ENCODE peak calls at places on chromosomes 6 and 20, in ten cellular contexts. O is fibroblast of the aortic adventitia; Q is HFF-Myc; D is left ventricle myocardium inferior; U is WTC11; S is HCT116; A is endothelial cell; K is AG04449; N is CD4-positive, alpha-beta T cell; C is right lobe of liver. R is an unnamed sample.

GRCh38 chr6:170208651-170209353 is 82.1 kb downstream of the DLL1 start:
- DNase-seq in O (no peak), Q (no peak), S (no peak), C (no peak), N (no peak), K (no peak), U (no peak), D (no peak), A (peak; percentile 1), R (no peak)

GRCh38 chr6:151108548-151108947 is 131.2 kb upstream of the AKAP12 start:
- DNase-seq in D (no peak), S (no peak), O (no peak), A (no peak), Q (no peak), U (no peak), C (no peak), K (no peak), N (no peak), R (no peak)

GRCh38 chr20:1830240-1830639 is 65.0 kb upstream of the SIRPA start:
- DNase-seq in A (no peak), U (no peak), D (peak; percentile 82), O (peak; percentile 95), K (peak; percentile 91), N (no peak), C (no peak), S (peak; percentile 56), Q (peak; percentile 71), R (peak; percentile 76)

GRCh38 chr6:113809818-113810217 is 47.3 kb upstream of the MARCKS start:
- DNase-seq in D (no peak), K (no peak), A (no peak), U (no peak), O (no peak), S (no peak), C (no peak), N (no peak), Q (no peak), R (no peak)

GRCh38 chr6:33160728-33161323 is 31.4 kb downstream of the COL11A2 start:
- DNase-seq in C (no peak), K (peak; percentile 19), Q (peak; percentile 33), A (no peak), U (peak; percentile 40), O (peak; percentile 97), S (peak; percentile 52), N (no peak), D (no peak), R (peak; percentile 71)

GRCh38 chr6:155955038-155955437 is 499.4 kb upstream of the NOX3 start:
- DNase-seq in S (no peak), Q (no peak), K (no peak), D (no peak), A (no peak), C (no peak), N (no peak), O (no peak), U (peak; percentile 56), R (no peak)

GRCh38 chr6:149109397-149110070 is 208.0 kb upstream of the TAB2 start:
- DNase-seq in N (no peak), Q (no peak), A (no peak), O (no peak), D (no peak), C (no peak), S (no peak), K (no peak), U (no peak), R (no peak)

GRCh38 chr20:20837574-20838021 is 125.2 kb upstream of the RALGAPA2 start:
- DNase-seq in K (no peak), C (peak; percentile 61), S (peak; percentile 38), Q (peak; percentile 6), D (peak; percentile 36), O (peak; percentile 58), U (peak; percentile 68), A (peak; percentile 72), N (peak; percentile 2), R (peak; percentile 16)

GRCh38 chr20:38134427-38135281 is 30.4 kb downstream of the TGM2 start:
- DNase-seq in U (peak; percentile 6), A (peak; percentile 33), D (no peak), S (no peak), N (no peak), C (peak; percentile 44), K (no peak), Q (no peak), O (peak; percentile 72), R (no peak)

GRCh38 chr20:47466704-47467459 is 34.8 kb upstream of the NCOA3 start:
- DNase-seq in D (no peak), C (no peak), O (no peak), Q (no peak), U (no peak), A (no peak), N (no peak), S (no peak), K (no peak), R (no peak)

GRCh38 chr20:47461120-47461685 is 40.5 kb upstream of the NCOA3 start:
- DNase-seq in O (no peak), Q (no peak), N (no peak), A (no peak), D (no peak), S (no peak), K (no peak), C (no peak), U (no peak), R (no peak)

GRCh38 chr20:47466193-47466592 is 35.5 kb upstream of the NCOA3 start:
- DNase-seq in O (peak; percentile 60), N (no peak), U (no peak), K (no peak), D (no peak), A (no peak), C (no peak), Q (no peak), S (no peak), R (peak; percentile 16)

GRCh38 chr20:47465335-47466090 is 36.2 kb upstream of the NCOA3 start:
- DNase-seq in U (no peak), O (no peak), N (no peak), K (no peak), Q (no peak), C (no peak), D (no peak), S (no peak), A (no peak), R (no peak)

DNA sequence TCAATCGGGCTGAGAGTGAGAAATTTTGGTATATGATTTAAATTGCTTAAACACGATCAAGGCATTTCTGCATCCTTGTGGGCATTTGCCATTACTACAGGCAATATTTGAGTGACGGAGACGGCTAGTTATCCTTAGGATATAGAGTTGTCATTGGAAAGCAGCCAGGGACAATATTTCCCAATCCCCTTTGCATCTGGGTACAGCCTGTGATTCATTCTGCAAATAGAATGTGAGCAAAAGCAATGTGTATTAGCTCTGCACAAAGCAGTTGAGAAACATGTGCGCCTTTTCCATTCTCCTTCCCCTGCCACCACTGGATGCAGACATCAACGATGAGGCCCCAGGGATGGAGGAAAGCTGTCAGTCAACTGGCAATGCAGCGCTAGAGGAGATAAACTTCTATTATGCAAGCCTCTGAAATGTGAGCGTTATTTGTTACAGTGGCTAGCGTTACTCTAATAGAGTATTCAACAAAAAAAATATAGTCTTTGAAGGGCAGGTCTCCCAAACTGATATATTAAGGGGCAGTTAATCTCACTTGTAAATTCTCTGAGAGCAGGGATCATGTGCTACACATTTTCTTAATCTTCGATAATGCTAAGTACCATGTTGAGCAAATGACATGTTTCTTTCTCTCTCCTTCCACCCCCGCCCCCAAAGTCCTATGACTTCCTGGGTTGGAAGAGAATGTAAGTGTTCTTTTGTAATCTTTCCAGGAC is 37.1 kb upstream of the NCOA3 start:
- DNase-seq in C (peak; percentile 85), Q (peak; percentile 98), O (peak; percentile 99), D (peak; percentile 61), U (no peak), A (no peak), K (peak; percentile 94), N (no peak), S (peak; percentile 36), R (peak; percentile 91)
- TF ChIP-seq CTCF in C (peak; percentile 42), Q (peak; percentile 32), O (peak; percentile 61), D (peak; percentile 62), U (no peak), A (no peak), K (peak; percentile 46), N (no peak), S (peak; percentile 41), R (peak; percentile 41)

GRCh38 chr6:13711384-13711725 is 280 bp downstream of the RANBP9 start:
- DNase-seq in Q (no peak), N (no peak), S (no peak), O (no peak), A (no peak), D (no peak), K (no peak), C (no peak), U (no peak), R (no peak)
- TF ChIP-seq CTCF in Q (no peak), N (no peak), S (no peak), O (peak; percentile 14), A (no peak), D (peak; percentile 48), K (peak; percentile 32), C (peak; percentile 26), U (no peak), R (peak; percentile 1)

DNA sequence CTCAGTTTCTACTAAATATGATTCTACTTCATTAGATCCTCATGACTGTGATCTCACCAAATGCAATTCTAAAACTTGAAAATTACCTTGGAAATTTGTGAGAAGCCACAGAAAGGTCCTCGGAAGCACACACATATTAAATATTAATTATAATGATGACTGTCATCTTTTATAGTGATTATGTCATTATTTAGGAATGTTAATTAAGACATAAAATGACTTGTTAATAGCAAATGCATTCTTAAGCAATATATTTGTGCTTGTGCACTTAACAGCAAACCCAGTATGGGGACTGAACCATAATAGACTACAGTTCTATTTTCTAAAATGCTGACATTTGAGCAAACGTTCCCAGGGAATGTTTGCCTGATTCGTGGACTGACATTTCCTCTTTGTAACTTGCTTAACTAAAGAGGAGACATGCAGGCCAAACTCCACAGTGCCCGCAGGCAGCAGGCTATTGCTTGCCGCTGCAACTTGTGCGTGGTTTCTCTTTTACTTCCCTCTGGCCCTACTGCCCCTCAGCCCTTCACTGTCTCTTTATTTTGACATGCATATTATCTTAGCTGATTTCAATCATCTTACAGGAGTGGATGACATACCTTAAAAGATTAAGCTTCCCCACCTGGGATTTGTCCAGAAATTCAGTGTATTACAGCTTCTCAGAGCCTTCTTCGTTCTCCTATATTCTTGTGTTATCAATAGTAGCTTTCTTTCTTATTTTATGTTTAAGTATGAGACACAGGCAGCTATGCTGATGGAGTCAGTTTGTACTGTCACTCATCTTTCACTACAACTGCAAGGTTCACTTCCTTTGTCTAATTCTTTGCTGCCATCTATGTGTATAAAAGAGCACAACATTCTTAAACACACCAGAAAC is 141.5 kb downstream of the GMDS start:
- DNase-seq in Q (no peak), C (peak; percentile 59), A (no peak), U (no peak), S (peak; percentile 19), O (peak; percentile 76), N (no peak), K (no peak), D (no peak), R (no peak)
- TF ChIP-seq CTCF in Q (peak; percentile 30), C (peak; percentile 56), A (peak; percentile 1), U (no peak), S (peak; percentile 45), O (peak; percentile 63), N (peak; percentile 63), K (peak; percentile 40), D (peak; percentile 69), R (peak; percentile 62)

DNA sequence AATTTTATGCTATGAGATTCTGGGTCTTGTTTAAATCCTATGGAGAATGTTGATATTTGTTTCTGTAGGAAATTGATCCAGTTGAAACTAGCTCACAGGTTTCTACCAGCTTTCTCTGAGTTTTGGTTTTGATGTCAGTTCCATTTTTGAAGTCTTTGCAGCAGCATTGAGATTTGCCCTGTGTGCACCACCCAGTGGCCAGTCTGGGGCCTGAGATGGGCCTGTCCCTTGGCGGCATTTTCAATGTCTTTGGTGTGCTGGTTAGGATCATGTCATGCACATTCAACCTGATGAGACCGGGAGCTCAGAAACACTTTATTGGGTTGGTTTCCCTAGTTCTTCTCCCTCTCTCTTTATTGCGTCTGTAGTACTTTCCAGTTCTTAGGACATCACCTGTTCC is 395.2 kb upstream of the MAP3K7 start:
- DNase-seq in U (peak; percentile 31), D (no peak), C (no peak), Q (no peak), S (no peak), N (no peak), A (no peak), O (no peak), K (no peak), R (no peak)
- TF ChIP-seq CTCF in U (no peak), D (no peak), C (no peak), Q (no peak), S (peak; percentile 25), N (no peak), A (no peak), O (no peak), K (no peak), R (no peak)